ENCODE peak calls at places on chromosomes 1 and 21, in five cellular contexts. F is H1, A is GM12892, P is HepG2, Z is SK-N-SH. K is an unnamed sample.

GRCh38 chr1:15017105-15017504 is 136.4 kb upstream of the TMEM51 start:
- DNase-seq in F (no peak), Z (no peak), A (no peak), P (no peak), K (no peak)

GRCh38 chr1:54460346-54460745 is 54.2 kb upstream of the SSBP3 start:
- DNase-seq in F (no peak), Z (no peak), P (no peak), A (no peak), K (no peak)

GRCh38 chr1:148354284-148354869 is 128.7 kb downstream of the PPIAL4G start:
- DNase-seq in F (no peak), Z (no peak), P (no peak), A (no peak), K (no peak)

GRCh38 chr1:43774359-43774758 is 67.0 kb downstream of the ST3GAL3 start:
- DNase-seq in P (no peak), Z (no peak), A (no peak), F (no peak), K (no peak)

GRCh38 chr1:47658161-47658920 is 220.5 kb downstream of the FOXD2 start:
- DNase-seq in A (no peak), Z (no peak), P (no peak), F (no peak), K (no peak)

GRCh38 chr1:37056201-37056764 is 22.0 kb upstream of the GRIK3 start:
- DNase-seq in A (no peak), P (no peak), Z (peak), F (no peak), K (no peak)

GRCh38 chr21:27566521-27566920 is 599.6 kb upstream of the ADAMTS5 start:
- DNase-seq in P (no peak), Z (no peak), A (no peak), F (no peak), K (no peak)

GRCh38 chr1:72105201-72105600 is 177.1 kb downstream of the NEGR1 start:
- DNase-seq in F (no peak), Z (no peak), P (no peak), A (no peak), K (no peak)

GRCh38 chr1:36513676-36514473 is 31.2 kb upstream of the CSF3R start:
- DNase-seq in Z (no peak), F (no peak), A (no peak), P (no peak), K (no peak)

DNA sequence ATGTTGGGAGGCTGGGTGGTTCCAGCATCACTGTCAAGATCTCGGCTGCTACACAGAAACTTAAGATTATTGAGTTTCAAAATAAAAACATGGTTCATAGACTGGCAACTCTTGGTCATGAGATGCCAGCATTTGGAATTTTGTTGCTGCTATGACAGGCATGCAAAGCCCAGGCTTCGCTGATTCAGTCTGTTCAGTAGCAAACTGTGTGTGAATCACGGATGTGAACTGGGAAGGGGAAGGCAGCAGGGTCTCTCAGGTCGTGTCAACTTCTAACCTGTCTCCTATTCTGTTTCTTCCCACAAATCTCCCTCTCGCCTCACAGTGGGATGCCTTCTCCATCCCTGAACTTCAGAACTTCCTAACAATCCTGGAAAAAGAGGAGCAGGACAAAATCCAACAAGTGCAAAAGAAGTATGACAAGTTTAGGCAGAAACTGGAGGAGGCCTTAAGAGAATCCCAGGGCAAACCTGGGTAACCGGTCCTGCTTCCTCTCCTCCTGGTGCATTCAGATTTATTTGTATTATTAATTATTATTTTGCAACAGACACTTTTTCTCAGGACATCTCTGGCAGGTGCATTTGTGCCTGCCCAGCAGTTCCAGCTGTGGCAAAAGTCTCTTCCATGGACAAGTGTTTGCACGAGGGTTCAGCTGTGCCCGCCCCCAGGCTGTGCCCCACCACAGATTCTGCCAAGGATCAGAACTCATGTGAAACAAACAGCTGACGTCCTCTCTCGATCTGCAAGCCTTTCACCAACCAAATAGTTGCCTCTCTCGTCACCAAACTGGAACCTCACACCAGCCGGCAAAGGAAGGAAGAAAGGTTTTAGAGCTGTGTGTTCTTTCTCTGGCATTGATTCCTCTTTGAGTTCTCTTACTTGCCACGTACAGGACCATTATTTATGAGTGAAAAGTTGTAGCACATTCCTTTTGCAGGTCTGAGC is 25.5 kb downstream of the EIF2D start:
- DNase-seq in P (no peak), F (no peak), Z (no peak), A (no peak), K (no peak)
- TF ChIP-seq TAF1 in P (no peak), F (no peak), Z (no peak), A (no peak), K (no peak)

GRCh38 chr1:110787328-110788071 is 85.4 kb upstream of the CD53 start:
- DNase-seq in A (no peak), P (no peak), Z (no peak), F (no peak), K (no peak)
- TF ChIP-seq TAF1 in A (no peak), P (no peak), Z (no peak), F (no peak), K (no peak)

DNA sequence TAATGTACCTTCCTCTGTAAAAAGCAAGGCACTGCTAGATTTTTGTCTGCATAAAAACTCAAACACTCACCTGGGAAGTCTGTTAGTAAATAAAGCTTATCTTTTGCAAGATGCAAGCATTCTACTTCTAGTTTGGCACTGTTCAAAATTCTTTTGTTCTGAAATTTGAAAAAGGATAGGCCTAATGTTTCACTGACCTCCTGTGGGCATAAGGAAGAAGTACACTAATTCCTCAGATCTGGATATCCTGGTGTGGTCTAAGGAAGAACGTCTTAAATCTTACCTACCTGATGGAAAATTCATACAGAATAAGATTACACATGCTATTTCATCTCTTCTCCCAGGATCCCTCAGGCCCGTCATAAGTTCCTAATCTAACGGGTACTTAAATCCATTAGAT is 93.5 kb upstream of the CAMK1G start:
- DNase-seq in F (no peak), A (no peak), Z (peak), P (no peak), K (no peak)
- TF ChIP-seq TAF1 in F (no peak), A (no peak), Z (no peak), P (no peak), K (no peak)

GRCh38 chr1:31587720-31588423 is 11.6 kb downstream of the TINAGL1 start:
- DNase-seq in A (peak), F (peak), Z (peak), P (peak), K (peak)
- TF ChIP-seq TAF1 in A (no peak), F (no peak), Z (no peak), P (no peak), K (no peak)

GRCh38 chr1:207832796-207833195 is 78.1 kb downstream of the CD34 start:
- DNase-seq in Z (no peak), A (no peak), P (no peak), F (no peak), K (no peak)
- TF ChIP-seq TAF1 in Z (no peak), A (no peak), P (no peak), F (no peak), K (no peak)

GRCh38 chr21:45612096-45613019 is 31.2 kb upstream of the PCBP3 start:
- DNase-seq in A (no peak), F (no peak), Z (no peak), P (no peak), K (no peak)
- TF ChIP-seq TAF1 in A (no peak), F (no peak), Z (no peak), P (no peak), K (no peak)

GRCh38 chr1:40898434-40898900 is 36.3 kb upstream of the CITED4 start:
- DNase-seq in P (no peak), A (no peak), Z (no peak), F (no peak), K (no peak)
- TF ChIP-seq TAF1 in P (no peak), A (no peak), Z (no peak), F (no peak), K (no peak)

DNA sequence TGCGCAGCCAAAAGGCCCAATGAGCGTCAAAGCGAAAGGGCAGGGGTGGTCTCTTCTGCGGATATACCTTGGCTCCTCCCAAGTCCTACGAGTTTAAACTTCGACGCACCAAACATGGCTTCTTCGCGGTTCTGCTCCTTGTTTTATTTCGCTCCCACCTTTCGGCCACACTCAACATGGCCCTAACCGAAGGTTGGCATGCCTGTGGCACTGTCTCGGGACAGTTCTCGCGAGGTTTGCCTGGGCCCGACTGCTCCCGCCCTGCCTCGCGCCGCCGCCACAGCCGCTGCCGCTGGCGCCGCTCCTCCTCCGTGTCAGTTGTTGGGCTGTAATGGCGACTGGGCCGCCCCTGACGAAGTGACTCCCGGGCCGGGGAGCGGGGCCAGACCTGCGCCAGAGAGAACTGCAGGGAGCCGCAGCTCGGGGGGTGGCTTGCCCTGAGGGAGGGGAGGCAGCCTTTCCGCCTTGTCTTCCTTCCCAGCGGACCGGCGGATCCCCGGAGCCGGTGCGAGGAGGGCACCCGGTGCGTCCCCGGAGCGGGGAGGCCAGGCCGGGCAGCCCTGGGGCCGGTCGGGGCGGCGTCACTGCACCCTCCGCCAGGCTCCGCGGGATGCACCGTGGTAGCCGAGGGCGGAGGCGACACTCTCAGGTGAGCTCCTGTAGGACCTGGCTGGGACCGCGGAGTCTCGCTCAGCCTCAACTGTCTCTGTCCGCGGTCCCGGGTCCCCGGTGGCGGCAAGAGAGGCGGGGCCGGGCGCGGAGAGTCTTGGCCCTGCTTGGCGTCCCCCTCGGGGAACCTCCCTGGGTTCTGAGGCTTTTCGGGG is at the start of gene CEP350:
- DNase-seq in Z (peak), A (peak), F (peak), P (peak), K (peak)
- TF ChIP-seq TAF1 in Z (peak), A (peak), F (peak), P (peak), K (peak)

GRCh38 chr1:119987689-119988088 is 81.8 kb downstream of the NOTCH2 start:
- DNase-seq in P (no peak), Z (no peak), F (no peak), A (no peak), K (no peak)
- TF ChIP-seq TAF1 in P (no peak), Z (no peak), F (no peak), A (no peak), K (no peak)

GRCh38 chr1:183180634-183181056 is 5.4 kb upstream of the LAMC2 start:
- DNase-seq in F (no peak), Z (peak), P (no peak), A (no peak), K (no peak)
- TF ChIP-seq TAF1 in F (no peak), Z (no peak), P (no peak), A (no peak), K (no peak)